ENCODE peak calls at places on chromosomes 12 and 14, in eight cellular contexts. One of them, this sample, is unnamed.

GRCh38 chr12:42130670-42131402 is 13.8 kb downstream of the GXYLT1 start:
- DNase-seq in breast epithelium: peak
- DNase-seq in IMR-90: peak
- DNase-seq in stomach: no peak
- DNase-seq in HCT116: no peak
- DNase-seq in HL-60: no peak
- DNase-seq in CD4-positive, alpha-beta T cell: no peak
- DNase-seq in RWPE2: no peak
- DNase-seq in this sample: no peak

GRCh38 chr12:41963398-41963797 is 181.3 kb downstream of the GXYLT1 start:
- DNase-seq in RWPE2: no peak
- DNase-seq in IMR-90: no peak
- DNase-seq in stomach: no peak
- DNase-seq in breast epithelium: no peak
- DNase-seq in HCT116: no peak
- DNase-seq in HL-60: no peak
- DNase-seq in CD4-positive, alpha-beta T cell: no peak
- DNase-seq in this sample: no peak

GRCh38 chr14:94392510-94392935 is 4.1 kb upstream of the SERPINA1 start:
- DNase-seq in HCT116: no peak
- DNase-seq in stomach: no peak
- DNase-seq in breast epithelium: no peak
- DNase-seq in CD4-positive, alpha-beta T cell: no peak
- DNase-seq in HL-60: peak
- DNase-seq in RWPE2: peak
- DNase-seq in IMR-90: peak
- DNase-seq in this sample: no peak

GRCh38 chr14:105865904-105866840 is 339.8 kb downstream of the TMEM121 start:
- DNase-seq in IMR-90: no peak
- DNase-seq in CD4-positive, alpha-beta T cell: no peak
- DNase-seq in HL-60: no peak
- DNase-seq in breast epithelium: no peak
- DNase-seq in stomach: peak
- DNase-seq in HCT116: no peak
- DNase-seq in RWPE2: peak
- DNase-seq in this sample: no peak

GRCh38 chr14:31265701-31266398 is 58.3 kb upstream of the HECTD1 start:
- DNase-seq in RWPE2: no peak
- DNase-seq in stomach: peak
- DNase-seq in CD4-positive, alpha-beta T cell: no peak
- DNase-seq in HL-60: no peak
- DNase-seq in IMR-90: peak
- DNase-seq in HCT116: no peak
- DNase-seq in breast epithelium: no peak
- DNase-seq in this sample: peak

GRCh38 chr12:133073836-133074235 is 6.9 kb upstream of the ZNF140 start:
- DNase-seq in RWPE2: no peak
- DNase-seq in breast epithelium: no peak
- DNase-seq in IMR-90: no peak
- DNase-seq in HCT116: no peak
- DNase-seq in stomach: no peak
- DNase-seq in HL-60: no peak
- DNase-seq in CD4-positive, alpha-beta T cell: no peak
- DNase-seq in this sample: no peak

GRCh38 chr14:105253329-105253682 is 5.0 kb downstream of the BTBD6 start:
- DNase-seq in RWPE2: no peak
- DNase-seq in HL-60: no peak
- DNase-seq in breast epithelium: no peak
- DNase-seq in IMR-90: no peak
- DNase-seq in HCT116: no peak
- DNase-seq in stomach: no peak
- DNase-seq in CD4-positive, alpha-beta T cell: no peak
- DNase-seq in this sample: no peak

GRCh38 chr12:61254225-61254624 is 1006.0 kb upstream of the USP15 start:
- DNase-seq in HL-60: no peak
- DNase-seq in breast epithelium: no peak
- DNase-seq in RWPE2: no peak
- DNase-seq in HCT116: no peak
- DNase-seq in CD4-positive, alpha-beta T cell: no peak
- DNase-seq in stomach: no peak
- DNase-seq in IMR-90: no peak
- DNase-seq in this sample: peak

GRCh38 chr12:130920119-130920703 is 33.5 kb upstream of the ADGRD1 start:
- DNase-seq in stomach: no peak
- DNase-seq in HCT116: no peak
- DNase-seq in CD4-positive, alpha-beta T cell: no peak
- DNase-seq in RWPE2: no peak
- DNase-seq in breast epithelium: no peak
- DNase-seq in IMR-90: no peak
- DNase-seq in HL-60: no peak
- DNase-seq in this sample: no peak

GRCh38 chr14:100849432-100849831 is 23.5 kb downstream of the MEG3 start:
- DNase-seq in HL-60: no peak
- DNase-seq in breast epithelium: no peak
- DNase-seq in IMR-90: peak
- DNase-seq in CD4-positive, alpha-beta T cell: no peak
- DNase-seq in HCT116: no peak
- DNase-seq in stomach: no peak
- DNase-seq in RWPE2: no peak
- DNase-seq in this sample: peak

GRCh38 chr12:50248406-50248805 is 34.9 kb downstream of the LIMA1 start:
- DNase-seq in CD4-positive, alpha-beta T cell: no peak
- DNase-seq in IMR-90: no peak
- DNase-seq in RWPE2: no peak
- DNase-seq in stomach: no peak
- DNase-seq in breast epithelium: no peak
- DNase-seq in HL-60: no peak
- DNase-seq in HCT116: no peak
- DNase-seq in this sample: no peak

GRCh38 chr14:101380512-101380911 is 180.8 kb upstream of the DIO3 start:
- DNase-seq in HCT116: no peak
- DNase-seq in stomach: no peak
- DNase-seq in RWPE2: no peak
- DNase-seq in breast epithelium: peak
- DNase-seq in IMR-90: no peak
- DNase-seq in CD4-positive, alpha-beta T cell: no peak
- DNase-seq in HL-60: no peak
- DNase-seq in this sample: no peak

GRCh38 chr12:99087278-99087677 is 442.2 kb downstream of the APAF1 start:
- DNase-seq in RWPE2: no peak
- DNase-seq in HL-60: no peak
- DNase-seq in CD4-positive, alpha-beta T cell: no peak
- DNase-seq in breast epithelium: no peak
- DNase-seq in IMR-90: no peak
- DNase-seq in HCT116: no peak
- DNase-seq in stomach: no peak
- DNase-seq in this sample: no peak

GRCh38 chr12:47022296-47022695 is 57.1 kb upstream of the PCED1B start:
- DNase-seq in RWPE2: no peak
- DNase-seq in CD4-positive, alpha-beta T cell: no peak
- DNase-seq in stomach: no peak
- DNase-seq in breast epithelium: no peak
- DNase-seq in HCT116: no peak
- DNase-seq in IMR-90: peak
- DNase-seq in HL-60: no peak
- DNase-seq in this sample: peak

GRCh38 chr14:61533513-61534255 is 161.6 kb upstream of the HIF1A start:
- DNase-seq in RWPE2: no peak
- DNase-seq in CD4-positive, alpha-beta T cell: no peak
- DNase-seq in HCT116: no peak
- DNase-seq in IMR-90: no peak
- DNase-seq in HL-60: no peak
- DNase-seq in breast epithelium: no peak
- DNase-seq in stomach: no peak
- DNase-seq in this sample: no peak

GRCh38 chr14:38145142-38145541 is 62.6 kb upstream of the SSTR1 start:
- DNase-seq in HL-60: no peak
- DNase-seq in RWPE2: no peak
- DNase-seq in IMR-90: no peak
- DNase-seq in stomach: no peak
- DNase-seq in HCT116: no peak
- DNase-seq in breast epithelium: no peak
- DNase-seq in CD4-positive, alpha-beta T cell: no peak
- DNase-seq in this sample: peak

GRCh38 chr14:38150075-38150474 is 57.6 kb upstream of the SSTR1 start:
- DNase-seq in HL-60: no peak
- DNase-seq in IMR-90: peak
- DNase-seq in breast epithelium: no peak
- DNase-seq in RWPE2: no peak
- DNase-seq in CD4-positive, alpha-beta T cell: no peak
- DNase-seq in HCT116: no peak
- DNase-seq in stomach: no peak
- DNase-seq in this sample: no peak
- TF ChIP-seq CTCF in HL-60: no peak
- TF ChIP-seq CTCF in IMR-90: peak
- TF ChIP-seq CTCF in breast epithelium: no peak
- TF ChIP-seq CTCF in RWPE2: peak
- TF ChIP-seq CTCF in CD4-positive, alpha-beta T cell: no peak
- TF ChIP-seq CTCF in HCT116: no peak
- TF ChIP-seq CTCF in stomach: no peak
- TF ChIP-seq CTCF in this sample: no peak

DNA sequence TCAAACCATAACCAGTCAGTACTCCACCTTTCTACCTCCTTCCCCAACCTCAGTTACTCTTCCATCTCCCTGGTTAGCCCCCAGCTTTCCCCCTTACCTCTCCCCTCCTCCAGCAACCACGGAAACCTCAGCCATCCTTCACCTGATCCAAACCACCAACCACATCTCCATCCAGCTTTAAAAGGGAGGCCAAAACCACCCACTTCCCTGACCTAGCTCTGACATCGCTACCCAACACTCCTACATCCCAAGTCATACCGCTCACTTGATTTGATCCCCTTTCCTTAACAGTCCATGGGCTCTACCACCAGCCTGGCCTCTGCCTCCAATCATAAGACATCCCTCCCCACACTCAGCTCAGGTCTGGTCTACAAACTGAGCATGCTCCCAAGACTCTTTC is 1.5 kb downstream of the RAB35 start:
- DNase-seq in HL-60: no peak
- DNase-seq in CD4-positive, alpha-beta T cell: no peak
- DNase-seq in IMR-90: no peak
- DNase-seq in HCT116: no peak
- DNase-seq in RWPE2: no peak
- DNase-seq in breast epithelium: no peak
- DNase-seq in stomach: no peak
- DNase-seq in this sample: no peak
- H3K27ac ChIP-seq in HL-60: no peak
- H3K27ac ChIP-seq in CD4-positive, alpha-beta T cell: no peak
- H3K27ac ChIP-seq in IMR-90: no peak
- H3K27ac ChIP-seq in HCT116: no peak
- H3K27ac ChIP-seq in RWPE2: no peak
- H3K27ac ChIP-seq in breast epithelium: no peak
- H3K27ac ChIP-seq in stomach: no peak
- H3K27ac ChIP-seq in this sample: peak

DNA sequence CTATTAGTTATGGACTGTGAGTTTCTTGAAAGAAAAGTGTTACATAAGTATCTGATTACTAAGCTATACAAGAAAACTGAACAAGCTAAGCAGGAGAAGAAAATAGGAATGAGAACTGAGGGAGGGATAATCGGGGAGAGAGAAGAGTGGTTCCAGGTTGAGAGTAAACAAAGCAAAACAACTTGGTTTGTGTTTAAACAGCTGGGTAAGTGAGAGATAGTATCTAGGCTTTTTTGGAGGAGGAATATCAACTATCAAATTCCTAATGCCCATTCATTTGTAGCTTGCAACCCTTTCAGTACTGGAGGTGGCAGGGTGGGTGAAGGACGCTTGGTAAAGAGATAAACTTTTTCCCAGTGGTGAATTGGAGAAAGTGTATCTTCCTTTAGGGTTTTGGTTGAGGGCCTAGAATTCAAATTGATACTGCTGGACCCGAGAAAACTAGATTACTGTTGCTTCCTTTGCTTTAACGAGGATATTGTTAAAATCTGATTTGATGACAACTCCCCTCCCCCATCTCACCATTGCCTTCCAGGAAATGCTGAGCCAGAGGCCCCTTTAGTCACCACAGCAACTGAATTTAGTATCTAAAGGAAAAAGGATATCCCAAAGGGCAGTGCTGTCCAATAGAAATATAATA is 2.0 kb upstream of the SLC2A3 start:
- DNase-seq in breast epithelium: no peak
- DNase-seq in HCT116: no peak
- DNase-seq in IMR-90: no peak
- DNase-seq in CD4-positive, alpha-beta T cell: no peak
- DNase-seq in RWPE2: no peak
- DNase-seq in HL-60: no peak
- DNase-seq in stomach: no peak
- DNase-seq in this sample: no peak
- TF ChIP-seq CTCF in breast epithelium: no peak
- TF ChIP-seq CTCF in HCT116: no peak
- TF ChIP-seq CTCF in IMR-90: peak
- TF ChIP-seq CTCF in CD4-positive, alpha-beta T cell: no peak
- TF ChIP-seq CTCF in RWPE2: no peak
- TF ChIP-seq CTCF in HL-60: no peak
- TF ChIP-seq CTCF in stomach: peak
- TF ChIP-seq CTCF in this sample: no peak

DNA sequence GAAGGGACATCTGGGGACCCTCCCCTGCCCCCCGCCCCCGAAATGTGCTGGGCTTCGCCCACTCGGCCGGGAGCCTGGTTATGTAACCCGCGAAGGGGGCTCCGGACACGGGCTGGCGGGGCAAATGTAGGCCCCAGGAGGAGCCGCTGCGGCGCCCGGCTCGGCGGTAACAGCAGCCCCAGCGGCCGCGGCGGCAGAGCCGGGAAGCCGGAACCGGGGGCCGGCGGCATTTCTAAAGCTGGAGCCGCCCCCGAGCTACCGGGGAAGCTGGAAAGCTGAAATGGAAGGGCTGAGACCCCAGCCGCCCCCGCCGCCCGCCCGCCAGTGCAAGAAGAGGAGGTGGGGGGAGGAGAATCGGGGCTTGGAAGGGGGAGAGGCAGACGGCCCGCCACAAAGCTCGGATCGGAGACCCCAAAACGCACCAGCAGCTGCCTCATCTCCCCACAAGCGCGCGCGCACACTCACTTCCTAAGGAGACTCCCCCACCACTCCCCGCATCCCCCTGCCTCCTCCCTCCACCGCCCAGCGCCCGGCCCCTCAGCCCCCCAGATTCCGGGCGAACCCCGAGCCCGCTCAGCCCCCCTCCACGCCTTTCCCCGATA is 1.5 kb downstream of the KDM2B start:
- DNase-seq in RWPE2: no peak
- DNase-seq in IMR-90: no peak
- DNase-seq in breast epithelium: no peak
- DNase-seq in stomach: peak
- DNase-seq in HL-60: no peak
- DNase-seq in CD4-positive, alpha-beta T cell: peak
- DNase-seq in HCT116: no peak
- DNase-seq in this sample: no peak
- H3K27ac ChIP-seq in RWPE2: peak
- H3K27ac ChIP-seq in IMR-90: peak
- H3K27ac ChIP-seq in breast epithelium: peak
- H3K27ac ChIP-seq in stomach: peak
- H3K27ac ChIP-seq in HL-60: peak
- H3K27ac ChIP-seq in CD4-positive, alpha-beta T cell: peak
- H3K27ac ChIP-seq in HCT116: no peak
- H3K27ac ChIP-seq in this sample: peak

GRCh38 chr14:57574617-57575288 is 81.1 kb upstream of the CCDC198 start:
- DNase-seq in IMR-90: no peak
- DNase-seq in RWPE2: no peak
- DNase-seq in breast epithelium: no peak
- DNase-seq in stomach: no peak
- DNase-seq in HL-60: no peak
- DNase-seq in HCT116: no peak
- DNase-seq in CD4-positive, alpha-beta T cell: no peak
- DNase-seq in this sample: no peak
- TF ChIP-seq CTCF in IMR-90: no peak
- TF ChIP-seq CTCF in RWPE2: peak
- TF ChIP-seq CTCF in breast epithelium: no peak
- TF ChIP-seq CTCF in stomach: no peak
- TF ChIP-seq CTCF in HL-60: no peak
- TF ChIP-seq CTCF in HCT116: no peak
- TF ChIP-seq CTCF in CD4-positive, alpha-beta T cell: no peak
- TF ChIP-seq CTCF in this sample: no peak

This sample was measured in RWPE1.